ENCODE peak calls at places on chromosomes 13 and 19, in seven cellular contexts. A is ELR; V is PC-9; Z is stimulated activated CD4-positive, alpha-beta T cell treated with anti-CD3 and anti-CD28 coated beads, TNF-alpha, amount 100 ng/mL, for 4 hours; O is DMS153; P is ACHN; I is SK-N-DZ. F is an unnamed sample.

GRCh38 chr19:31066385-31066784 is 282.9 kb downstream of the TSHZ3 start:
- DNase-seq in A (peak), V (no peak), Z (no peak), O (no peak), P (peak), I (no peak), F (peak)

GRCh38 chr13:19169496-19169895 is 12.1 kb downstream of the TUBA3C start:
- DNase-seq in A (no peak), V (no peak), Z (no peak), O (no peak), P (no peak), I (no peak), F (no peak)

GRCh38 chr19:7738023-7738422 is 6.1 kb upstream of the CLEC4G start:
- DNase-seq in A (no peak), V (no peak), Z (no peak), O (no peak), P (no peak), I (no peak), F (no peak)

GRCh38 chr19:3609779-3610719 is 3.4 kb upstream of the TBXA2R start:
- DNase-seq in A (no peak), V (no peak), Z (no peak), O (no peak), P (no peak), I (no peak), F (no peak)

GRCh38 chr19:17577698-17578097 is 22.2 kb downstream of the COLGALT1 start:
- DNase-seq in A (no peak), V (no peak), Z (no peak), O (no peak), P (no peak), I (no peak), F (no peak)

GRCh38 chr19:49103331-49104085 is 10.7 kb upstream of the LIN7B start:
- DNase-seq in A (no peak), V (no peak), Z (no peak), O (no peak), P (no peak), I (no peak), F (no peak)

GRCh38 chr19:46861691-46862503 is 1.1 kb downstream of the ARHGAP35 start:
- DNase-seq in A (peak), V (peak), Z (no peak), O (no peak), P (no peak), I (no peak), F (no peak)

GRCh38 chr13:30872685-30873443 is 33.2 kb upstream of the MEDAG start:
- DNase-seq in A (peak), V (no peak), Z (no peak), O (no peak), P (peak), I (no peak), F (no peak)

GRCh38 chr19:14731200-14731599 is 41.4 kb downstream of the ZNF333 start:
- DNase-seq in A (no peak), V (peak), Z (no peak), O (no peak), P (no peak), I (no peak), F (no peak)

GRCh38 chr13:24272452-24273161 is 36.8 kb upstream of the C1QTNF9 start:
- DNase-seq in A (no peak), V (no peak), Z (no peak), O (no peak), P (no peak), I (no peak), F (no peak)

GRCh38 chr19:39277598-39277997 is 9.4 kb downstream of the IFNL2 start:
- DNase-seq in A (peak), V (peak), Z (no peak), O (no peak), P (no peak), I (no peak), F (no peak)

GRCh38 chr19:50377051-50377441 is 789 bp downstream of the NR1H2 start:
- DNase-seq in A (no peak), V (no peak), Z (peak), O (peak), P (peak), I (peak), F (no peak)

GRCh38 chr13:47216176-47216822 is 319.4 kb upstream of the HTR2A start:
- DNase-seq in A (peak), V (no peak), Z (no peak), O (no peak), P (no peak), I (no peak), F (peak)

GRCh38 chr19:5955638-5955935 is 22.4 kb downstream of the RANBP3 start:
- DNase-seq in A (no peak), V (no peak), Z (no peak), O (no peak), P (no peak), I (no peak), F (no peak)

GRCh38 chr19:29626386-29626785 is 20.3 kb downstream of the POP4 start:
- DNase-seq in A (no peak), V (no peak), Z (no peak), O (no peak), P (no peak), I (no peak), F (no peak)

GRCh38 chr19:51140441-51140840 is 1.7 kb upstream of the SIGLEC7 start:
- DNase-seq in A (no peak), V (no peak), Z (no peak), O (no peak), P (no peak), I (no peak), F (no peak)

GRCh38 chr13:45398862-45399261 is 19.3 kb downstream of the SLC25A30 start:
- DNase-seq in A (no peak), V (no peak), Z (no peak), O (no peak), P (no peak), I (no peak), F (no peak)

GRCh38 chr19:3324405-3324856 is 42.0 kb upstream of the NFIC start:
- DNase-seq in A (peak), V (peak), Z (peak), O (no peak), P (peak), I (peak), F (no peak)

GRCh38 chr13:73365240-73365639 is 306.4 kb downstream of the KLF5 start:
- DNase-seq in A (no peak), V (no peak), Z (no peak), O (peak), P (no peak), I (no peak), F (no peak)